ENCODE peak calls at places on chromosome 10, in four cellular contexts. One of them, this sample, is unnamed.

GRCh38 chr10:23001901-23002516 is 74.2 kb downstream of the ARMC3 start:
- DNase-seq in GM03348: no peak
- DNase-seq in stimulated activated CD4-positive, alpha-beta T cell treated with anti-CD3 and anti-CD28 coated beads, Interleukin-1b, Interleukin-23, amount 100 ng/mL, for 24 hours: no peak
- DNase-seq in nephron progenitor cell: peak
- DNase-seq in this sample: no peak

GRCh38 chr10:89566095-89566950 is 30.9 kb upstream of the SLC16A12 start:
- DNase-seq in GM03348: no peak
- DNase-seq in stimulated activated CD4-positive, alpha-beta T cell treated with anti-CD3 and anti-CD28 coated beads, Interleukin-1b, Interleukin-23, amount 100 ng/mL, for 24 hours: no peak
- DNase-seq in nephron progenitor cell: no peak
- DNase-seq in this sample: no peak

GRCh38 chr10:48464121-48464870 is 140.6 kb downstream of the ARHGAP22 start:
- DNase-seq in GM03348: no peak
- DNase-seq in stimulated activated CD4-positive, alpha-beta T cell treated with anti-CD3 and anti-CD28 coated beads, Interleukin-1b, Interleukin-23, amount 100 ng/mL, for 24 hours: no peak
- DNase-seq in nephron progenitor cell: no peak
- DNase-seq in this sample: no peak

GRCh38 chr10:94500063-94500462 is 45.5 kb upstream of the HELLS start:
- DNase-seq in GM03348: peak
- DNase-seq in stimulated activated CD4-positive, alpha-beta T cell treated with anti-CD3 and anti-CD28 coated beads, Interleukin-1b, Interleukin-23, amount 100 ng/mL, for 24 hours: no peak
- DNase-seq in nephron progenitor cell: no peak
- DNase-seq in this sample: no peak

GRCh38 chr10:99224766-99225165 is 10.9 kb downstream of the HPSE2 start:
- DNase-seq in GM03348: no peak
- DNase-seq in stimulated activated CD4-positive, alpha-beta T cell treated with anti-CD3 and anti-CD28 coated beads, Interleukin-1b, Interleukin-23, amount 100 ng/mL, for 24 hours: no peak
- DNase-seq in nephron progenitor cell: no peak
- DNase-seq in this sample: no peak

GRCh38 chr10:93077860-93078337 is 4.2 kb downstream of the CYP26A1 start:
- DNase-seq in GM03348: no peak
- DNase-seq in stimulated activated CD4-positive, alpha-beta T cell treated with anti-CD3 and anti-CD28 coated beads, Interleukin-1b, Interleukin-23, amount 100 ng/mL, for 24 hours: no peak
- DNase-seq in nephron progenitor cell: no peak
- DNase-seq in this sample: no peak

GRCh38 chr10:4671451-4672145 is 154.4 kb upstream of the AKR1E2 start:
- DNase-seq in GM03348: no peak
- DNase-seq in stimulated activated CD4-positive, alpha-beta T cell treated with anti-CD3 and anti-CD28 coated beads, Interleukin-1b, Interleukin-23, amount 100 ng/mL, for 24 hours: no peak
- DNase-seq in nephron progenitor cell: no peak
- DNase-seq in this sample: no peak

GRCh38 chr10:10776363-10776762 is 241.3 kb upstream of the CELF2 start:
- DNase-seq in GM03348: no peak
- DNase-seq in stimulated activated CD4-positive, alpha-beta T cell treated with anti-CD3 and anti-CD28 coated beads, Interleukin-1b, Interleukin-23, amount 100 ng/mL, for 24 hours: no peak
- DNase-seq in nephron progenitor cell: no peak
- DNase-seq in this sample: no peak

GRCh38 chr10:35781643-35782035 is 139.5 kb upstream of the FZD8 start:
- DNase-seq in GM03348: no peak
- DNase-seq in stimulated activated CD4-positive, alpha-beta T cell treated with anti-CD3 and anti-CD28 coated beads, Interleukin-1b, Interleukin-23, amount 100 ng/mL, for 24 hours: no peak
- DNase-seq in nephron progenitor cell: no peak
- DNase-seq in this sample: no peak

GRCh38 chr10:22271786-22272185 is 44.4 kb upstream of the COMMD3 start:
- DNase-seq in GM03348: no peak
- DNase-seq in stimulated activated CD4-positive, alpha-beta T cell treated with anti-CD3 and anti-CD28 coated beads, Interleukin-1b, Interleukin-23, amount 100 ng/mL, for 24 hours: no peak
- DNase-seq in nephron progenitor cell: no peak
- DNase-seq in this sample: no peak

GRCh38 chr10:70751356-70751755 is 33.8 kb downstream of the TBATA start:
- DNase-seq in GM03348: no peak
- DNase-seq in stimulated activated CD4-positive, alpha-beta T cell treated with anti-CD3 and anti-CD28 coated beads, Interleukin-1b, Interleukin-23, amount 100 ng/mL, for 24 hours: no peak
- DNase-seq in nephron progenitor cell: no peak
- DNase-seq in this sample: no peak

GRCh38 chr10:91163709-91164474 is 56.6 kb upstream of the PCGF5 start:
- DNase-seq in GM03348: peak
- DNase-seq in stimulated activated CD4-positive, alpha-beta T cell treated with anti-CD3 and anti-CD28 coated beads, Interleukin-1b, Interleukin-23, amount 100 ng/mL, for 24 hours: peak
- DNase-seq in nephron progenitor cell: peak
- DNase-seq in this sample: peak

GRCh38 chr10:51960494-51960895 is 261.1 kb upstream of the CSTF2T start:
- DNase-seq in GM03348: peak
- DNase-seq in stimulated activated CD4-positive, alpha-beta T cell treated with anti-CD3 and anti-CD28 coated beads, Interleukin-1b, Interleukin-23, amount 100 ng/mL, for 24 hours: no peak
- DNase-seq in nephron progenitor cell: peak
- DNase-seq in this sample: no peak

GRCh38 chr10:80320377-80320776 is 30.9 kb upstream of the MAT1A start:
- DNase-seq in GM03348: no peak
- DNase-seq in stimulated activated CD4-positive, alpha-beta T cell treated with anti-CD3 and anti-CD28 coated beads, Interleukin-1b, Interleukin-23, amount 100 ng/mL, for 24 hours: no peak
- DNase-seq in nephron progenitor cell: no peak
- DNase-seq in this sample: no peak

GRCh38 chr10:29304259-29305030 is 15.6 kb downstream of the LYZL1 start:
- DNase-seq in GM03348: peak
- DNase-seq in stimulated activated CD4-positive, alpha-beta T cell treated with anti-CD3 and anti-CD28 coated beads, Interleukin-1b, Interleukin-23, amount 100 ng/mL, for 24 hours: peak
- DNase-seq in nephron progenitor cell: peak
- DNase-seq in this sample: no peak

GRCh38 chr10:58818889-58819288 is 306.2 kb downstream of the BICC1 start:
- DNase-seq in GM03348: no peak
- DNase-seq in stimulated activated CD4-positive, alpha-beta T cell treated with anti-CD3 and anti-CD28 coated beads, Interleukin-1b, Interleukin-23, amount 100 ng/mL, for 24 hours: no peak
- DNase-seq in nephron progenitor cell: no peak
- DNase-seq in this sample: no peak

GRCh38 chr10:130022501-130023299 is 58.6 kb upstream of the EBF3 start:
- DNase-seq in GM03348: peak
- DNase-seq in stimulated activated CD4-positive, alpha-beta T cell treated with anti-CD3 and anti-CD28 coated beads, Interleukin-1b, Interleukin-23, amount 100 ng/mL, for 24 hours: no peak
- DNase-seq in nephron progenitor cell: no peak
- DNase-seq in this sample: no peak

GRCh38 chr10:125016123-125016522 is 74.2 kb downstream of the ZRANB1 start:
- DNase-seq in GM03348: no peak
- DNase-seq in stimulated activated CD4-positive, alpha-beta T cell treated with anti-CD3 and anti-CD28 coated beads, Interleukin-1b, Interleukin-23, amount 100 ng/mL, for 24 hours: no peak
- DNase-seq in nephron progenitor cell: no peak
- DNase-seq in this sample: no peak

GRCh38 chr10:113479346-113480080 is 73.3 kb upstream of the HABP2 start:
- DNase-seq in GM03348: no peak
- DNase-seq in stimulated activated CD4-positive, alpha-beta T cell treated with anti-CD3 and anti-CD28 coated beads, Interleukin-1b, Interleukin-23, amount 100 ng/mL, for 24 hours: no peak
- DNase-seq in nephron progenitor cell: no peak
- DNase-seq in this sample: no peak

GRCh38 chr10:111119637-111120036 is 42.8 kb downstream of the ADRA2A start:
- DNase-seq in GM03348: no peak
- DNase-seq in stimulated activated CD4-positive, alpha-beta T cell treated with anti-CD3 and anti-CD28 coated beads, Interleukin-1b, Interleukin-23, amount 100 ng/mL, for 24 hours: no peak
- DNase-seq in nephron progenitor cell: no peak
- DNase-seq in this sample: no peak

GRCh38 chr10:118007773-118008172 is 39.0 kb downstream of the RAB11FIP2 start:
- DNase-seq in GM03348: no peak
- DNase-seq in stimulated activated CD4-positive, alpha-beta T cell treated with anti-CD3 and anti-CD28 coated beads, Interleukin-1b, Interleukin-23, amount 100 ng/mL, for 24 hours: no peak
- DNase-seq in nephron progenitor cell: no peak
- DNase-seq in this sample: no peak

GRCh38 chr10:14413583-14413982 is 82.9 kb upstream of the FRMD4A start:
- DNase-seq in GM03348: no peak
- DNase-seq in stimulated activated CD4-positive, alpha-beta T cell treated with anti-CD3 and anti-CD28 coated beads, Interleukin-1b, Interleukin-23, amount 100 ng/mL, for 24 hours: no peak
- DNase-seq in nephron progenitor cell: no peak
- DNase-seq in this sample: no peak

GRCh38 chr10:60384708-60385398 is 4.8 kb downstream of the ANK3 start:
- DNase-seq in GM03348: peak
- DNase-seq in stimulated activated CD4-positive, alpha-beta T cell treated with anti-CD3 and anti-CD28 coated beads, Interleukin-1b, Interleukin-23, amount 100 ng/mL, for 24 hours: no peak
- DNase-seq in nephron progenitor cell: no peak
- DNase-seq in this sample: no peak